ENCODE peak calls at places on chromosome 17, in four cellular contexts. R is H1, T is HepG2, S is GM12878. N is an unnamed sample.

GRCh38 chr17:38925263-38925995 is at the start of gene LASP1NB:
- DNase-seq in R (no peak), T (no peak), S (no peak), N (no peak)

GRCh38 chr17:77455111-77455877 is 314.5 kb downstream of the SEC14L1 start:
- DNase-seq in R (no peak), T (peak), S (no peak), N (no peak)

GRCh38 chr17:79811036-79811887 is 14.4 kb upstream of the CBX8 start:
- DNase-seq in R (no peak), T (peak), S (no peak), N (no peak)

GRCh38 chr17:14289162-14289561 is 11.7 kb upstream of the HS3ST3B1 start:
- DNase-seq in R (no peak), T (no peak), S (no peak), N (no peak)

GRCh38 chr17:63113167-63113566 is 147.1 kb downstream of the TANC2 start:
- DNase-seq in R (no peak), T (peak), S (no peak), N (no peak)

GRCh38 chr17:72590382-72590781 is 469.6 kb downstream of the SOX9 start:
- DNase-seq in R (no peak), T (peak), S (no peak), N (no peak)

GRCh38 chr17:17493249-17493985 is 2.8 kb downstream of the RASD1 start:
- DNase-seq in R (no peak), T (no peak), S (no peak), N (no peak)

GRCh38 chr17:79126139-79126538 is 51.5 kb downstream of the ENGASE start:
- DNase-seq in R (no peak), T (peak), S (no peak), N (no peak)

GRCh38 chr17:28949185-28950016 is 1.9 kb downstream of the PHF12 start:
- DNase-seq in R (no peak), T (no peak), S (no peak), N (no peak)

GRCh38 chr17:48037036-48037881 is at the start of gene COPZ2:
- DNase-seq in R (no peak), T (peak), S (no peak), N (no peak)

DNA sequence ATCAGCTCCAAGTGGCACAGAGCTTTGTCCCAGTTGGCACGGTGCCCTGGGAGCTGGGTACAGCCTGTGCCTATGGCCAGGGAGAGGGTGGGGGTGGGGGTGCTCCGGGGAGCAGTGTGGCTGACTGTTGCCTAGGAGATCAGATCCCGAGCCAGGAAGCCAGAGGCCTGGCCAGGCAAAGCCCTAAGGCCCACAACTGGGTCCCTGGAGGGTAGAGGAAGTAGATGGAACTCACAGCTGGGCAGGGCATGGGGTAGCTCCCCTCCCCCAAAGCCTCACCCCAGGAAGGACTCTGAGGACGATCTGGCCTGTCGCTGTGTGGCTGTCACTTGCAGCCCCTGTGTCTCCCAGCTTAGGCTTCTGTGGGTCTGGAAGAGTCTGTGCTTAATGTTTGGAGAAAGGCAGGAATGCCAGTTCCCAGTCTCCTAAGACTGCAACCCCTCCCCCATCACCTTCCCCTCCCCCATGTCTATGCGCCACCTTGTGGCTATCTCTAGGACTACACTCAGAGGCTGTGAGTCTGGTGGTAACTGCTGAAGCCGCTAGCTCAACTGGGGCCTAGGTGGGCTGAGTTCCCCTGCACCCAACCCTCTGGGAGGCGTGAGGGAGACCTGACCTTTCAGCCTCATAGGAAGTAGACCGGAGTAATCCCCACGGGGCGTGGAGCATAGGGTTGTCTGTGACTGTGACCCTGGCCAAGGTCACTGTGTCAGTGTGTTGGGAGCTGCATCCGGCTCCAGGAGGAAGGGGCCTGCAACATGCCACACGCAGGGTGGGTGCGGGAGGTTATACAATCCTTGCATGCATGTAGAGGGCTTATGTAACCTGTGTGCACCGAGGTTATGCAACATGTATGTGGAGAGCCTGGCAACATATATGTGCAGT is 12.7 kb downstream of the THRA start:
- DNase-seq in R (peak), T (peak), S (no peak), N (peak)
- TF ChIP-seq SUZ12 in R (no peak), T (no peak), S (no peak), N (no peak)

DNA sequence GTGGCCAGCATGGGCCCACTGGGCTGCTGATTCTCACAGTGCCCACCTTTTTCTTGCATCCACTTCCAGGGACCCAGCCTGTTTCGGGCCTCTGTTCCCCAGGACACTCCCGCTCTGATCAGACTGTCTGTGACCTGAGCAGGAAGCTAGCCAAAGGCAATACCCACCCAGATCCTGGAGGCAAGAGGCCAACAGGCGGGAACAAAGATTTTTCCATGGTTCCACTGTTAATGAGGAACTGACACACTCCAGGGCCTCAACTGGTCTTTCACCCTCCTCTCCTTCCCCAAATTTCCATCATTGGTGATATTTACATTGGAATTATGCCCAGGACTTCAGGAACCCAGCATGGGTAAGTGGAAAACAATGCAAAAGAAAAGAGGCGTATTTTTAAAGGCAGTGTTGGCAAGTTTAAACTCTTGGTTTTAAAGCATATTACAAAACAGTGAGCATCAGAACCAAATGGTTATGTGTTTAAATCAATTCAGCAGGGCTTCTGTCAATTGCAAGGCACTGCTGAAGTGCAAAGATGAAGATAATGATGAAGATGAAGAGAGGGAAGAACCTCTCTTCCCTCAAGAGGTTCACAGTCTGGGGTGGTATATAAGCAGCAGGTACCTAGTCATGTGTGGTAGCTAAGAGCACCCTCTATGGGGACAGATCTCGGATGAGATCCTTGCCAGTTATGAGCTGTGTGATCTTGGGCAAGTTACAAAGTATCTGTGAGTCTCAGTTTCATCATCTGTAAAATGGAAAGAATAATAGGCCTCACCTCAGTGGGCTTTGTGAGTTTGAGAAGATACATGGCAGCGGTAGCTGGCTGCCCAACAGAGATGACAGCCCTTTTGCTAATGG is 14.4 kb upstream of the ATP2A3 start:
- DNase-seq in R (no peak), T (no peak), S (no peak), N (no peak)
- TF ChIP-seq YY1 in R (no peak), T (no peak), S (no peak), N (no peak)

GRCh38 chr17:7867881-7868329 is 10.1 kb downstream of the CYB5D1 start:
- DNase-seq in R (no peak), T (no peak), S (no peak), N (no peak)
- TF ChIP-seq ZNF274 in R (no peak), T (no peak), S (no peak), N (no peak)

GRCh38 chr17:19320876-19321275 is 41.6 kb downstream of the B9D1 start:
- DNase-seq in R (no peak), T (no peak), S (no peak), N (no peak)
- TF ChIP-seq SUZ12 in R (no peak), T (no peak), S (no peak), N (no peak)